ENCODE peak calls at places on chromosomes 3 and 15, in seven cellular contexts. P, W, S, Q, I, B and O are unnamed samples.

GRCh38 chr15:59170998-59171397 is 35.6 kb upstream of the LDHAL6B start:
- DNase-seq in P (no peak), W (no peak), S (no peak), Q (no peak), I (no peak), B (no peak), O (no peak)

GRCh38 chr15:50234764-50235163 is 30.8 kb downstream of the HDC start:
- DNase-seq in P (no peak), W (no peak), S (no peak), Q (no peak), I (no peak), B (no peak), O (no peak)

GRCh38 chr15:77028451-77029165 is 33.7 kb downstream of the PSTPIP1 start:
- DNase-seq in P (no peak), W (no peak), S (peak), Q (no peak), I (no peak), B (no peak), O (no peak)

GRCh38 chr3:172312006-172312405 is 136.2 kb downstream of the GHSR start:
- DNase-seq in P (no peak), W (no peak), S (no peak), Q (peak), I (no peak), B (no peak), O (no peak)

GRCh38 chr3:6120786-6121185 is 740.1 kb upstream of the GRM7 start:
- DNase-seq in P (no peak), W (no peak), S (no peak), Q (no peak), I (no peak), B (peak), O (no peak)

GRCh38 chr15:36029606-36030005 is 483.6 kb upstream of the DPH6 start:
- DNase-seq in P (no peak), W (no peak), S (no peak), Q (peak), I (peak), B (peak), O (no peak)

GRCh38 chr3:177168431-177168830 is 28.9 kb downstream of the TBL1XR1 start:
- DNase-seq in P (no peak), W (no peak), S (no peak), Q (no peak), I (no peak), B (no peak), O (no peak)

GRCh38 chr3:126523745-126524428 is at the start of gene CHST13:
- DNase-seq in P (peak), W (peak), S (peak), Q (peak), I (no peak), B (peak), O (peak)

GRCh38 chr3:159852821-159853505 is 135.7 kb upstream of the IL12A start:
- DNase-seq in P (no peak), W (peak), S (no peak), Q (peak), I (peak), B (peak), O (peak)
- H3K4me3 ChIP-seq in P (no peak), W (no peak), S (peak), Q (peak), I (peak), B (no peak), O (peak)

DNA sequence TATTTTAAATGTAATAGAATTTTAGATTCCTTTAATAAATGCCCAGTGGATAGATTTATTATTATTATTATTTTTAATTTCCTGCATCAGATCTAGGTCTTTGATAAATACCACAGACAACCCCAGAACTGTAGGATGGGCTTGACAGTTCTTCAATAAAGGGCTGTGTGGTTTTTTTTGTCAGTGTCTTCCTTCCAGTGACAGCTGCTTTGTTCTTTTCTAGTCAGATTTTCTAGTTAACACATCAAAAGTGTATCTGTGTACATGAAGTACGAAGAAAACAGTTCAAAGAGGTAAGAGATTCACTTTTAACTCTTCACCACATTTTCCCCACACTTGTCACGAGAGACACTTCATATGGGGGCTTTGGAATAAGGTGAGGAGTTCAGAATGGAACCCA is 120.4 kb downstream of the SAMMSON start:
- DNase-seq in P (no peak), W (no peak), S (no peak), Q (no peak), I (no peak), B (no peak), O (no peak)
- H3K4me3 ChIP-seq in P (no peak), W (no peak), S (no peak), Q (no peak), I (no peak), B (no peak), O (no peak)

GRCh38 chr3:136932978-136933812 is 24.6 kb upstream of the IL20RB start:
- DNase-seq in P (no peak), W (no peak), S (no peak), Q (peak), I (no peak), B (no peak), O (no peak)
- H3K4me3 ChIP-seq in P (no peak), W (no peak), S (no peak), Q (no peak), I (no peak), B (no peak), O (no peak)

DNA sequence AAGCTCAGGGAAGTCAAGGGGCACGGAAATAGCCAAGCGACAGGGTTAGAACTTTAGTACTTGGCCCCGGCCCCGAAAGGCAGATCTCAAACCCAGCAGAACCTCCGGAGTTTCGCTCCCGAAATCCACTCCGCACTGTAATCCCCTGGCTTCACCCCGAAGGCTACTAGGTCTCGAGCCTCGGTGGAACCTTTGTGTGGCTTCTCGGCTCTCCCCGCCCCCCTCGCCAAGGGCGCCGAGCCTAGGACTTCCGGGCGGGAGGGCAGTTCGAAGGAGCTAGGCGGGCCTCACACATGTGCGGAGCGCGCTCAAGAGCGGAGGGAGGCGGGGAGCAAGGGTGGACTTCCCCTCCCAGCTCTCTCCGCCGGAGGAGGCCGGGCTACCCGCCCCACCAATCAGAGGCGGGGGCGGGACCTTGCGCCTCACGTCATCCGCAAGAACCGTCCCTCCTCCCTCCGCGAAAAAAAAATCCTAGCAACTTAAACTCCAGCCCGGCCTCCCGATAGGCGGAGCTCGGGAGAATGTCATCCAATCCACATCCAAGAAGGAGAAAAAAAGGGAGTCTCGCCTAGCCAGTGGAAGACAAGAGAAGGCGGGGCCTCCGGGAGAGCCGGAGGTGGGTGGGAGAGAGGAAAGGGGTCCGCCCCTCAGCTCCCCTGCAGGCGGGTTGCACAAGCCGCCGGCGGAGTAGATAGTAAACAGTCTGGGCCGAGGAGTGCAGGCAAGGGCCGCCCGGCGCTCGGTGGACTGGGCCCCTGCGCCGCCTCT is 2.4 kb upstream of the SIN3A start:
- DNase-seq in P (peak), W (peak), S (peak), Q (peak), I (peak), B (peak), O (peak)
- H3K4me3 ChIP-seq in P (peak), W (peak), S (peak), Q (peak), I (peak), B (peak), O (peak)

GRCh38 chr3:62497156-62497555 is 123.8 kb upstream of the FEZF2 start:
- DNase-seq in P (no peak), W (no peak), S (no peak), Q (no peak), I (no peak), B (no peak), O (no peak)
- H3K4me3 ChIP-seq in P (no peak), W (no peak), S (no peak), Q (no peak), I (no peak), B (no peak), O (no peak)

DNA sequence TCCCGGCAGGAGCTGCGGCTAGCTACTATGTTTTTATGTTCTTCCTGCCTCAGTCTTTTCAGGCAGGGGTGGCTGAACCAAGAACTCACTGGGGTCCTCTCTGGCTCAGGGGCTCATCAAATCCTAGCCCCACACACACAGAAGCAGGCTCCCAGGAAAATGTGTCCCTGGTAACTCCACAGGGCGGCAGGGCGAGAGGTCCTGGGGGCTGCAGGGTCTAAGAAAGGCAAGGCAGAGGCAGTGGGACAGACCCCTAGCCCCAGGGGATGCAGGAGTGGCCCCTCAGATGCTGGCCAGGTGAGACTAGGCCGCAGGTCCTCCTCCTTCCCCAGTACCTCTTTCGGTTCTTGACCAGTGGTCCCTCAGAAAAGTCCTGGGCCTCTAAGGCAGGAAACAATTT is 48.9 kb downstream of the PTH1R start:
- DNase-seq in P (no peak), W (no peak), S (no peak), Q (no peak), I (no peak), B (no peak), O (no peak)
- H3K4me3 ChIP-seq in P (peak), W (no peak), S (no peak), Q (no peak), I (no peak), B (no peak), O (no peak)

DNA sequence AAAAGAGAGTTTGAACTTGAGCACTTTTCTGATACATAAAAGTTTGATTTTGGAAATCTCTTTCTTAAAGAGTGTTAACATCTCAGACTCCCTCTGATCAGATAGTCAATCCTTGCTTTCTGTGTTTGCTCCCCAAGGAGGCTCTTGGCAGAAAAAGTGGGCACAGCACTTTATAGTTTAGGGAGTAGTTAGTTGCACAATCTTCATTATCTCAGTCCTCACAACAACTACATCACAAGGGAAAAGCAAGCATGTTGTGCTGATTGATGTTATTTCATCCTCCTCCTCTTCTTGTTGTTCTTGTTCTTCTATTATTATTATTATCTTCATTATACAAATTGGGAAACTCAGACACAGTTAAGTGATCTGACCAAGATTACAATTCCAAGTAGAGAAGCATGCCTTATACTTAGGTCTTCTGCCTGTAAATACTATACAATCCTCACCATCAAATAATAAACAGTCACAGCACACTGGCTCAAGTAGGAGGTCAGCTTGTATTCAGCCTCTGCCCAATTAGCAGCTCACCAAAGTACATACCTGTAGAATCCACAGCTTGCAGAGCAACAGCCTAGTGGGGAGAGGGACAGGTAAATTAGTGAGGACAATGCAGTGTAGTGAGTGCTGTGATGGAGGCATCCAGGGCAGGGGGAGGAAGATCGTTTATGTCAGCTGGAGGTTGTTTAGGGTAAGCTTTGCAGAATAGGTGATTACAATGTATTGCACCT is 304.1 kb upstream of the MME start:
- DNase-seq in P (no peak), W (peak), S (no peak), Q (no peak), I (no peak), B (no peak), O (no peak)
- H3K4me3 ChIP-seq in P (no peak), W (no peak), S (no peak), Q (no peak), I (no peak), B (no peak), O (no peak)

GRCh38 chr15:40040293-40040635 is 1.3 kb upstream of the SRP14 start:
- DNase-seq in P (peak), W (no peak), S (no peak), Q (no peak), I (no peak), B (no peak), O (no peak)
- H3K4me3 ChIP-seq in P (peak), W (no peak), S (peak), Q (no peak), I (no peak), B (no peak), O (no peak)

GRCh38 chr15:85926834-85927233 is 132.1 kb upstream of the KLHL25 start:
- DNase-seq in P (no peak), W (no peak), S (no peak), Q (no peak), I (no peak), B (no peak), O (no peak)

GRCh38 chr15:85924088-85924487 is 129.4 kb upstream of the KLHL25 start:
- DNase-seq in P (no peak), W (no peak), S (no peak), Q (no peak), I (no peak), B (no peak), O (no peak)

GRCh38 chr15:85927936-85928537 is 133.3 kb upstream of the KLHL25 start:
- DNase-seq in P (no peak), W (no peak), S (no peak), Q (no peak), I (no peak), B (no peak), O (no peak)

GRCh38 chr15:85929786-85930185 is 135.1 kb upstream of the KLHL25 start:
- DNase-seq in P (no peak), W (no peak), S (no peak), Q (peak), I (no peak), B (no peak), O (no peak)

DNA sequence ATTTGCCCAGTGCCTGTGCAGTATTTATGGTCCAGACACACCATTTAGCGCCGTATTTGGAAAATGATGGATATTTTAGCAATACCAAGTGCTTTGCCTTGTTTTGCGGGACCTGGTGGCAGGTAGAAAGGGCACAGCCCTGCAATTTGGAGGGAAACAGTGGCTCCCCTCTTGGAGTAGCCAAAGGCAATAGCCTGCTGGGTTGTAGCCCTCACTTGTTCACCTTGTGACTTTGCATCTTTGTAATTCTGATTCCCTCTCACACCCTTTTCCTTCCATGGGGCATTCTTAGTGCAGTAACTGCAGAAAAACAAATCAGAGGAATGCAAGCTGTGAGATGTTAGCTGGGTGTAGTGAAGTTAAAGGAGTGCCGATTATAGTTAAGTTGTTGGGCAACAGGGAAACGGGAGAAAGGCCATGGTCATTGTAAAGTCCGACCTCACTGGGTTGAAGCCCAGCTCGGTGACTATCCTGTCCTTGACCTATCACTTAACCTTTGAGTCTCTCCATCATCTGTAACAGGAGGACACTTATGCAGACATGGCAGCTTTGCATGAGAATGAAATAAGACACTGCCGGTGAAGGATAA is 131.0 kb upstream of the KLHL25 start:
- DNase-seq in P (no peak), W (peak), S (no peak), Q (no peak), I (no peak), B (no peak), O (no peak)
- H3K4me3 ChIP-seq in P (no peak), W (no peak), S (no peak), Q (no peak), I (no peak), B (no peak), O (no peak)